ENCODE peak calls at places on chromosomes 3 and 15, in five cellular contexts. One of them, this sample, is unnamed.

GRCh38 chr3:27578032-27578431 is 93.8 kb upstream of the SLC4A7 start:
- DNase-seq in retina: no peak
- DNase-seq in ovary: no peak
- DNase-seq in NCI-H2029: no peak
- DNase-seq in K562: no peak
- DNase-seq in this sample: no peak

GRCh38 chr3:130748520-130748919 is 1.9 kb upstream of the PIK3R4 start:
- DNase-seq in retina: no peak
- DNase-seq in ovary: no peak
- DNase-seq in NCI-H2029: no peak
- DNase-seq in K562: no peak
- DNase-seq in this sample: peak; percentile 23

GRCh38 chr3:18369561-18370185 is 55.5 kb downstream of the SATB1 start:
- DNase-seq in retina: peak; percentile 85
- DNase-seq in ovary: no peak
- DNase-seq in NCI-H2029: peak; percentile 59
- DNase-seq in K562: no peak
- DNase-seq in this sample: no peak

GRCh38 chr3:195549931-195550519 is 6.9 kb upstream of the PPP1R2 start:
- DNase-seq in retina: no peak
- DNase-seq in ovary: no peak
- DNase-seq in NCI-H2029: no peak
- DNase-seq in K562: no peak
- DNase-seq in this sample: no peak

GRCh38 chr3:74845086-74845485 is 230.6 kb upstream of the CNTN3 start:
- DNase-seq in retina: no peak
- DNase-seq in ovary: no peak
- DNase-seq in NCI-H2029: no peak
- DNase-seq in K562: no peak
- DNase-seq in this sample: no peak

GRCh38 chr3:7630925-7631324 is 770.0 kb downstream of the GRM7 start:
- DNase-seq in retina: no peak
- DNase-seq in ovary: peak; percentile 27
- DNase-seq in NCI-H2029: no peak
- DNase-seq in K562: no peak
- DNase-seq in this sample: peak; percentile 13

GRCh38 chr3:50559702-50560101 is 7.8 kb downstream of the C3orf18 start:
- DNase-seq in retina: no peak
- DNase-seq in ovary: no peak
- DNase-seq in NCI-H2029: no peak
- DNase-seq in K562: no peak
- DNase-seq in this sample: no peak

GRCh38 chr3:177430653-177431052 is 233.4 kb upstream of the TBL1XR1 start:
- DNase-seq in retina: no peak
- DNase-seq in ovary: no peak
- DNase-seq in NCI-H2029: no peak
- DNase-seq in K562: peak; percentile 16
- DNase-seq in this sample: no peak

GRCh38 chr3:112995800-112996199 is 5.0 kb downstream of the GTPBP8 start:
- DNase-seq in retina: no peak
- DNase-seq in ovary: no peak
- DNase-seq in NCI-H2029: no peak
- DNase-seq in K562: no peak
- DNase-seq in this sample: no peak

GRCh38 chr3:17500618-17501017 is 241.8 kb downstream of the TBC1D5 start:
- DNase-seq in retina: no peak
- DNase-seq in ovary: no peak
- DNase-seq in NCI-H2029: no peak
- DNase-seq in K562: no peak
- DNase-seq in this sample: no peak

GRCh38 chr3:147458995-147459704 is 50.0 kb downstream of the ZIC1 start:
- DNase-seq in retina: no peak
- DNase-seq in ovary: no peak
- DNase-seq in NCI-H2029: no peak
- DNase-seq in K562: no peak
- DNase-seq in this sample: no peak

GRCh38 chr3:36496734-36497133 is 116.4 kb downstream of the STAC start:
- DNase-seq in retina: no peak
- DNase-seq in ovary: no peak
- DNase-seq in NCI-H2029: no peak
- DNase-seq in K562: no peak
- DNase-seq in this sample: no peak

GRCh38 chr3:67384790-67385397 is 269.5 kb downstream of the SUCLG2 start:
- DNase-seq in retina: peak; percentile 50
- DNase-seq in ovary: no peak
- DNase-seq in NCI-H2029: no peak
- DNase-seq in K562: peak; percentile 39
- DNase-seq in this sample: peak; percentile 52

GRCh38 chr3:84904819-84905555 is 53.8 kb upstream of the CADM2 start:
- DNase-seq in retina: no peak
- DNase-seq in ovary: no peak
- DNase-seq in NCI-H2029: peak; percentile 93
- DNase-seq in K562: no peak
- DNase-seq in this sample: no peak

GRCh38 chr15:93289951-93290350 is 200.9 kb upstream of the RGMA start:
- DNase-seq in retina: no peak
- DNase-seq in ovary: no peak
- DNase-seq in NCI-H2029: no peak
- DNase-seq in K562: no peak
- DNase-seq in this sample: no peak

GRCh38 chr3:52848617-52849016 is 13.8 kb upstream of the MUSTN1 start:
- DNase-seq in retina: no peak
- DNase-seq in ovary: no peak
- DNase-seq in NCI-H2029: no peak
- DNase-seq in K562: no peak
- DNase-seq in this sample: peak; percentile 56

GRCh38 chr3:193830791-193831191 is 237.8 kb downstream of the OPA1 start:
- DNase-seq in retina: no peak
- DNase-seq in ovary: no peak
- DNase-seq in NCI-H2029: peak; percentile 54
- DNase-seq in K562: no peak
- DNase-seq in this sample: peak; percentile 19

GRCh38 chr15:39907216-39907615 is 12.8 kb downstream of the GPR176 start:
- DNase-seq in retina: no peak
- DNase-seq in ovary: no peak
- DNase-seq in NCI-H2029: no peak
- DNase-seq in K562: no peak
- DNase-seq in this sample: no peak

GRCh38 chr15:77832874-77833273 is 200.2 kb upstream of the LINGO1 start:
- DNase-seq in retina: no peak
- DNase-seq in ovary: no peak
- DNase-seq in NCI-H2029: no peak
- DNase-seq in K562: no peak
- DNase-seq in this sample: no peak

GRCh38 chr3:21645121-21645897 is 105.7 kb downstream of the ZNF385D start:
- DNase-seq in retina: no peak
- DNase-seq in ovary: peak; percentile 16
- DNase-seq in NCI-H2029: no peak
- DNase-seq in K562: peak; percentile 12
- DNase-seq in this sample: no peak

GRCh38 chr3:194687638-194688206 is 2.0 kb downstream of the FAM43A start:
- DNase-seq in retina: no peak
- DNase-seq in ovary: peak; percentile 53
- DNase-seq in NCI-H2029: peak; percentile 44
- DNase-seq in K562: no peak
- DNase-seq in this sample: peak; percentile 87

GRCh38 chr3:139302084-139302800 is 41.6 kb upstream of the MRPS22 start:
- DNase-seq in retina: no peak
- DNase-seq in ovary: no peak
- DNase-seq in NCI-H2029: no peak
- DNase-seq in K562: no peak
- DNase-seq in this sample: no peak

GRCh38 chr3:67692621-67693020 is 38.2 kb upstream of the SUCLG2 start:
- DNase-seq in retina: no peak
- DNase-seq in ovary: no peak
- DNase-seq in NCI-H2029: no peak
- DNase-seq in K562: no peak
- DNase-seq in this sample: no peak

GRCh38 chr3:126348308-126348920 is 8.8 kb downstream of the KLF15 start:
- DNase-seq in retina: no peak
- DNase-seq in ovary: peak; percentile 17
- DNase-seq in NCI-H2029: no peak
- DNase-seq in K562: peak; percentile 32
- DNase-seq in this sample: peak; percentile 11

GRCh38 chr3:131038326-131038725 is 11.6 kb downstream of the NEK11 start:
- DNase-seq in retina: no peak
- DNase-seq in ovary: no peak
- DNase-seq in NCI-H2029: no peak
- DNase-seq in K562: no peak
- DNase-seq in this sample: no peak

GRCh38 chr3:152458725-152459515 is 190.2 kb downstream of the MBNL1 start:
- DNase-seq in retina: no peak
- DNase-seq in ovary: no peak
- DNase-seq in NCI-H2029: no peak
- DNase-seq in K562: no peak
- DNase-seq in this sample: peak; percentile 57

This sample was measured in erythroblast.